ENCODE peak calls at places on chromosomes 4 and X, in seven cellular contexts. C is nephron progenitor cell; R is epithelial cell of prostate; Y is NCI-H146; E is CD8-positive, alpha-beta T cell; G is Ammon's horn; N is GM23338. J is an unnamed sample.

GRCh38 chr4:143391895-143392294 is 55.2 kb downstream of the GAB1 start:
- DNase-seq in Y (no peak), G (no peak), N (no peak), C (no peak), E (no peak), R (no peak), J (no peak)

GRCh38 chr4:157754410-157754809 is 418.4 kb downstream of the GASK1B start:
- DNase-seq in Y (no peak), E (no peak), C (no peak), G (no peak), R (no peak), N (no peak), J (no peak)

GRCh38 chr4:15601862-15602261 is 53.3 kb downstream of the FBXL5 start:
- DNase-seq in R (peak), Y (no peak), G (no peak), C (no peak), N (no peak), E (no peak), J (no peak)

GRCh38 chrX:100479329-100479728 is 69.3 kb upstream of the PCDH19 start:
- DNase-seq in Y (no peak), G (no peak), R (no peak), E (no peak), N (no peak), C (no peak), J (no peak)

GRCh38 chr4:111883557-111883999 is 261.7 kb upstream of the FAM241A start:
- DNase-seq in C (no peak), Y (peak), N (no peak), E (no peak), G (peak), R (no peak), J (no peak)

GRCh38 chr4:186878203-186878800 is 154.6 kb upstream of the FAT1 start:
- DNase-seq in Y (no peak), G (no peak), R (no peak), E (no peak), N (no peak), C (no peak), J (no peak)

GRCh38 chrX:53088136-53088974 is 5.6 kb upstream of the KANTR start:
- DNase-seq in G (peak), E (peak), C (peak), N (peak), Y (peak), R (no peak), J (peak)

GRCh38 chrX:34653811-34654210 is 3.3 kb downstream of the TMEM47 start:
- DNase-seq in E (no peak), Y (no peak), R (no peak), C (no peak), N (no peak), G (no peak), J (no peak)

GRCh38 chrX:38627683-38628082 is 66.3 kb downstream of the TSPAN7 start:
- DNase-seq in E (no peak), G (no peak), N (peak), Y (peak), C (no peak), R (no peak), J (no peak)

GRCh38 chr4:13665711-13666660 is 38.5 kb upstream of the BOD1L1 start:
- DNase-seq in Y (no peak), E (no peak), G (no peak), C (no peak), N (no peak), R (no peak), J (no peak)

GRCh38 chr4:119209077-119209476 is 3.4 kb upstream of the USP53 start:
- DNase-seq in N (no peak), Y (no peak), E (no peak), R (peak), C (no peak), G (no peak), J (no peak)

GRCh38 chr4:88320780-88321373 is 36.5 kb upstream of the PPM1K start:
- DNase-seq in E (peak), R (no peak), N (peak), G (peak), C (no peak), Y (no peak), J (no peak)

GRCh38 chr4:5940470-5941203 is 47.8 kb upstream of the CRMP1 start:
- DNase-seq in R (no peak), C (peak), Y (peak), N (peak), E (no peak), G (no peak), J (no peak)

GRCh38 chr4:8085491-8086479 is 72.8 kb downstream of the ABLIM2 start:
- DNase-seq in Y (peak), R (no peak), C (no peak), N (peak), E (no peak), G (no peak), J (peak)

GRCh38 chr4:108738307-108738706 is 24.5 kb downstream of the ETNPPL start:
- DNase-seq in R (no peak), Y (no peak), E (no peak), G (no peak), N (no peak), C (no peak), J (no peak)

GRCh38 chrX:108494416-108495095 is 54.9 kb downstream of the COL4A5 start:
- DNase-seq in Y (no peak), N (no peak), E (no peak), G (no peak), C (no peak), R (no peak), J (no peak)

GRCh38 chrX:35098419-35098818 is 155.8 kb downstream of the FAM47B start:
- DNase-seq in E (no peak), G (no peak), Y (no peak), R (no peak), N (no peak), C (no peak), J (no peak)

GRCh38 chr4:100372432-100372831 is 145.4 kb downstream of the EMCN start:
- DNase-seq in C (peak), G (no peak), R (no peak), E (no peak), N (peak), Y (no peak), J (no peak)